ENCODE peak calls at places on chromosomes 7 and 10, in eight cellular contexts. W is body of pancreas, V is IMR-90, Y is ovary, G is A549, R is H1, S is tibial nerve, C is uterus. F is an unnamed sample.

GRCh38 chr7:129110575-129111376 is 33.7 kb upstream of the TSPAN33 start:
- DNase-seq in W (peak; percentile 60), V (no peak), Y (no peak), G (no peak), R (peak; percentile 61), S (no peak), C (no peak), F (no peak)

GRCh38 chr10:5078781-5079180 is 15.4 kb upstream of the AKR1C3 start:
- DNase-seq in W (peak; percentile 57), V (no peak), Y (no peak), G (no peak), R (no peak), S (no peak), C (no peak), F (no peak)

GRCh38 chr7:42745357-42746022 is 166.4 kb downstream of the C7orf25 start:
- DNase-seq in W (peak; percentile 39), V (peak; percentile 4), Y (no peak), G (peak; percentile 24), R (peak; percentile 85), S (peak; percentile 52), C (peak; percentile 41), F (peak; percentile 48)

GRCh38 chr10:14564268-14564744 is 210.4 kb downstream of the FAM107B start:
- DNase-seq in W (no peak), V (no peak), Y (no peak), G (no peak), R (no peak), S (no peak), C (no peak), F (no peak)

GRCh38 chr7:1444925-1445322 is 14.3 kb downstream of the MICALL2 start:
- DNase-seq in W (no peak), V (no peak), Y (no peak), G (no peak), R (no peak), S (no peak), C (no peak), F (no peak)

GRCh38 chr7:129266181-129266580 is 41.4 kb downstream of the AHCYL2 start:
- DNase-seq in W (no peak), V (no peak), Y (no peak), G (no peak), R (no peak), S (no peak), C (no peak), F (no peak)

GRCh38 chr10:127149613-127150081 is 46.7 kb downstream of the INSYN2A start:
- DNase-seq in W (no peak), V (peak; percentile 49), Y (no peak), G (no peak), R (no peak), S (no peak), C (no peak), F (no peak)

GRCh38 chr7:120089968-120090367 is 183.0 kb upstream of the KCND2 start:
- DNase-seq in W (no peak), V (peak; percentile 42), Y (no peak), G (no peak), R (no peak), S (no peak), C (no peak), F (no peak)

GRCh38 chr10:6347391-6347951 is 144.7 kb downstream of the PFKFB3 start:
- DNase-seq in W (peak; percentile 10), V (peak; percentile 7), Y (no peak), G (no peak), R (no peak), S (no peak), C (no peak), F (no peak)

GRCh38 chr7:65840446-65840845 is 32.4 kb upstream of the VKORC1L1 start:
- DNase-seq in W (no peak), V (no peak), Y (no peak), G (no peak), R (no peak), S (no peak), C (no peak), F (no peak)

GRCh38 chr7:127654404-127655392 is 2.7 kb downstream of the SND1 start:
- DNase-seq in W (no peak), V (no peak), Y (no peak), G (no peak), R (no peak), S (no peak), C (no peak), F (no peak)

GRCh38 chr10:34495938-34496337 is 319.2 kb downstream of the PARD3 start:
- DNase-seq in W (no peak), V (no peak), Y (no peak), G (no peak), R (no peak), S (no peak), C (no peak), F (no peak)

GRCh38 chr7:131835141-131835540 is 278.7 kb upstream of the PODXL start:
- DNase-seq in W (no peak), V (no peak), Y (no peak), G (no peak), R (no peak), S (no peak), C (no peak), F (no peak)

GRCh38 chr7:69109131-69109740 is 489.0 kb upstream of the AUTS2 start:
- DNase-seq in W (no peak), V (no peak), Y (no peak), G (no peak), R (no peak), S (no peak), C (no peak), F (no peak)

GRCh38 chr7:1514993-1515392 is 10.8 kb upstream of the INTS1 start:
- DNase-seq in W (no peak), V (no peak), Y (no peak), G (no peak), R (no peak), S (no peak), C (no peak), F (no peak)

GRCh38 chr7:27112960-27113949 is 10.8 kb upstream of the HOXA2 start:
- DNase-seq in W (peak; percentile 45), V (peak; percentile 95), Y (peak; percentile 78), G (peak; percentile 56), R (peak; percentile 78), S (no peak), C (peak; percentile 82), F (no peak)

GRCh38 chr10:44389150-44389549 is 4.3 kb upstream of the CXCL12 start:
- DNase-seq in W (peak; percentile 54), V (no peak), Y (no peak), G (no peak), R (no peak), S (no peak), C (peak; percentile 38), F (peak; percentile 73)

GRCh38 chr10:103765168-103765567 is 90.2 kb downstream of the SH3PXD2A start:
- DNase-seq in W (no peak), V (peak; percentile 92), Y (no peak), G (no peak), R (no peak), S (no peak), C (no peak), F (no peak)

GRCh38 chr10:64071218-64071617 is 550.0 kb downstream of the REEP3 start:
- DNase-seq in W (no peak), V (no peak), Y (no peak), G (no peak), R (no peak), S (no peak), C (no peak), F (no peak)

GRCh38 chr10:73060738-73061635 is 35.7 kb downstream of the P4HA1 start:
- DNase-seq in W (no peak), V (peak; percentile 8), Y (no peak), G (peak; percentile 50), R (no peak), S (no peak), C (no peak), F (no peak)

GRCh38 chr7:35624299-35625186 is 70.4 kb downstream of the HERPUD2 start:
- DNase-seq in W (peak; percentile 38), V (peak; percentile 29), Y (no peak), G (peak; percentile 63), R (peak; percentile 64), S (peak; percentile 39), C (no peak), F (peak; percentile 36)

DNA sequence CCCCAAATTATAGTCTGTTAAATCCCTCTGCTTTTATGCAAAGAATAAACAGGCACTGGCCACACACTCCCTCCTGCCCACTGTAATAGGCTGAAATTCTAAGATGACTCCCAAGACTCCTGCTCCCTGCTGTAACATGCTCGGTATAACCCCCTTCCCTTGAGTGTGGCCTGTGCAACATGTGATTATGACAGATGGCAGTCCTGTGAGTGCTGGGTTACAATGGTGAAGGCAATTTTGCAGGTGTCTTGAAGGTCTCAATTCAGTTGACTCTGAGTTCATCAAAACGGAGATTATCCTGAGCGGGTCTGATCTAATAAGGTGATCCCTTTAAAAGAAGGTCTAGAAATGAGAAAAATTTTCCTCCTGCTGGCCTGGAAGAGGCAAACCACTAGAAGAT is 55.9 kb downstream of the CREB3L2 start:
- DNase-seq in W (no peak), V (no peak), Y (no peak), G (no peak), R (no peak), S (no peak), C (no peak), F (no peak)
- H3K4me1 ChIP-seq in W (peaks cover 75% of the 10 kb centered on the region), V (peaks cover 19% of the 10 kb centered on the region), Y (peaks cover 5% of the 10 kb centered on the region), G (peaks cover 36% of the 10 kb centered on the region), R (no peaks in the 10 kb centered on the region), S (peaks cover 92% of the 10 kb centered on the region), C (peaks cover 26% of the 10 kb centered on the region), F (peaks cover 56% of the 10 kb centered on the region)

GRCh38 chr10:110409926-110410325 is 87.8 kb upstream of the DUSP5 start:
- DNase-seq in W (no peak), V (no peak), Y (no peak), G (no peak), R (no peak), S (no peak), C (no peak), F (no peak)
- TF ChIP-seq POLR2A in W (no peak), V (no peak), Y (no peak), G (no peak), R (no peak), S (no peak), C (no peak), F (no peak)

DNA sequence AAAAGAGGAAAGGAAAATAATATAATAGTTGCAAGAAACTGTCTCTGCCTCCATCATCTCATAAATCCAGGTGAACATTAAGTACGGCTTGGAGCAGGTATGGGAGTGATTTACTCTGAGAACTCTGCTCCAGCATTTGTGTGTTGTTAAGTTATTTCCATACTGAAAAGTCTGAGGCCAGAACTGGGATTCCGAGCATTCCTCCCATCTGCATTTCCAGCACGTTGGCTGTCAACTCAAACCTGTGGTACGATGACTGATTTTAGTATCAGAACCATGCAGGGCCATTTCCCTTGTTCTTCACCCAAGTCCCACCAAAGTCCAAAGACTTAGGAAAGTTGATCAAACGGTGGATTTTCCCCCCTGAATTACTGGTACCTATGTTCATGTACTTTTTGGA is 104.9 kb downstream of the CREB5 start:
- DNase-seq in W (no peak), V (no peak), Y (no peak), G (no peak), R (no peak), S (no peak), C (no peak), F (no peak)
- H3K27ac ChIP-seq in W (no peak overlapping the region), V (no peak overlapping the region), Y (no peak overlapping the region), G (no peak overlapping the region), R (no peak overlapping the region), S (no peak overlapping the region), C (no peak overlapping the region), F (no peak overlapping the region)

DNA sequence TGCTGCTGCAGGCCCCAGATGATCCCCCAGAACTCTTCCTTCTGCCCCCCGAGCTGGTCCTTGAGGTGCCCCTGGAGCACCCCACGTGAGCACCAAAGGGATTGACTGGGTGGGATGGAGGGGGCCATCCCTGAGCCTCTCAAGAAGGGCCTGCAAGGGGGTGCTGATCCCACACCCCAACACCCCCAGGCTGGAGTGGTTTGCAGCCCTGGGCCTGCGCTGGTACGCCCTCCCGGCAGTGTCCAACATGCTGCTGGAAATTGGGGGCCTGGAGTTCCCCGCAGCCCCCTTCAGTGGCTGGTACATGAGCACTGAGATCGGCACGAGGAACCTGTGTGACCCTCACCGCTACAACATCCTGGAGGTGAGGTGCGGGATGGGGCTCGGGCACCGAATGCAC is 8.2 kb downstream of the NOS3 start:
- DNase-seq in W (no peak), V (no peak), Y (no peak), G (no peak), R (no peak), S (no peak), C (no peak), F (no peak)
- H3K4me1 ChIP-seq in W (no peaks in the 10 kb centered on the region), V (peaks cover 4% of the 10 kb centered on the region), Y (no peaks in the 10 kb centered on the region), G (peaks cover 5% of the 10 kb centered on the region), R (peaks cover 2% of the 10 kb centered on the region), S (peaks cover 17% of the 10 kb centered on the region), C (no peaks in the 10 kb centered on the region), F (no peaks in the 10 kb centered on the region)

F was measured in heart left ventricle.